ENCODE peak calls at places on chromosomes 13 and 19, in four cellular contexts. S is K562, Y is HCT116, Q is HepG2. P is an unnamed sample.

GRCh38 chr19:53772943-53773342 is 51.2 kb downstream of the NLRP12 start:
- DNase-seq in Y (peak; percentile 61), Q (peak; percentile 67), S (peak; percentile 38), P (peak; percentile 71)

GRCh38 chr13:22700488-22700887 is 480.3 kb upstream of the SGCG start:
- DNase-seq in S (no peak), Q (no peak), Y (no peak), P (no peak)

GRCh38 chr13:72495681-72496080 is 231.7 kb downstream of the MZT1 start:
- DNase-seq in S (no peak), Y (no peak), Q (no peak), P (no peak)

GRCh38 chr19:32630338-32630737 is 44.6 kb downstream of the ANKRD27 start:
- DNase-seq in S (no peak), Q (no peak), Y (no peak), P (no peak)

GRCh38 chr13:114151031-114151430 is 18.6 kb upstream of the RASA3 start:
- DNase-seq in Y (no peak), Q (no peak), S (no peak), P (no peak)

GRCh38 chr13:61770697-61771096 is 355.0 kb upstream of the PCDH20 start:
- DNase-seq in S (no peak), Q (no peak), Y (no peak), P (no peak)

GRCh38 chr13:101535192-101535746 is 82.8 kb downstream of the ITGBL1 start:
- DNase-seq in S (no peak), Y (no peak), Q (no peak), P (no peak)

GRCh38 chr19:861756-862528 is 2.5 kb downstream of the CFD start:
- DNase-seq in Y (peak; percentile 63), Q (peak; percentile 41), S (peak; percentile 98), P (no peak)

GRCh38 chr19:28710278-28710677 is 502.7 kb downstream of the UQCRFS1 start:
- DNase-seq in Q (peak; percentile 43), S (peak; percentile 42), Y (peak; percentile 34), P (peak; percentile 72)

GRCh38 chr13:84443463-84443862 is 561.2 kb upstream of the SLITRK1 start:
- DNase-seq in Q (no peak), Y (no peak), S (no peak), P (no peak)

GRCh38 chr19:56350416-56351045 is 35.9 kb upstream of the ZSCAN5A start:
- DNase-seq in S (peak; percentile 33), Y (peak; percentile 24), Q (peak; percentile 58), P (peak; percentile 45)

GRCh38 chr19:12801466-12802266 is at the start of the genes PRDX2 and THSD8:
- DNase-seq in Y (no peak), Q (peak; percentile 53), S (peak; percentile 89), P (no peak)

GRCh38 chr19:11444059-11444458 is 8.6 kb downstream of the PRKCSH start:
- DNase-seq in Y (no peak), Q (no peak), S (no peak), P (no peak)

GRCh38 chr13:111210488-111210887 is 95.4 kb downstream of the ARHGEF7 start:
- DNase-seq in Y (no peak), S (no peak), Q (no peak), P (no peak)

GRCh38 chr13:110308377-110309158 is 1.5 kb downstream of the COL4A2 start:
- DNase-seq in Q (no peak), S (no peak), Y (no peak), P (no peak)

GRCh38 chr19:49497047-49497789 is 984 bp downstream of the RPS11 start:
- DNase-seq in Y (no peak), Q (no peak), S (peak; percentile 70), P (no peak)

GRCh38 chr19:18663940-18664530 is 19.4 kb upstream of the CRTC1 start:
- DNase-seq in Y (no peak), Q (no peak), S (no peak), P (no peak)

GRCh38 chr19:24049537-24049936 is 37.5 kb upstream of the ZNF254 start:
- DNase-seq in Y (no peak), Q (no peak), S (no peak), P (no peak)

GRCh38 chr13:47178090-47178950 is 281.5 kb upstream of the HTR2A start:
- DNase-seq in Y (no peak), Q (no peak), S (no peak), P (no peak)

GRCh38 chr19:16530540-16531379 is 11.5 kb downstream of the CHERP start:
- DNase-seq in Y (no peak), Q (no peak), S (no peak), P (no peak)

GRCh38 chr19:16525751-16526481 is 16.3 kb downstream of the CHERP start:
- DNase-seq in Y (no peak), S (no peak), Q (no peak), P (no peak)

GRCh38 chr19:16529466-16530144 is 12.6 kb downstream of the CHERP start:
- DNase-seq in Y (no peak), Q (no peak), S (no peak), P (no peak)

GRCh38 chr19:16527334-16527935 is 14.8 kb downstream of the CHERP start:
- DNase-seq in Y (no peak), S (no peak), Q (no peak), P (no peak)

GRCh38 chr19:16527971-16528521 is 14.2 kb downstream of the CHERP start:
- DNase-seq in S (peak; percentile 41), Y (no peak), Q (no peak), P (no peak)
- TF ChIP-seq TCF7L2 in S (no peak), Y (no peak), Q (no peak), P (no peak)

GRCh38 chr19:43641333-43641732 is 1.7 kb upstream of the CADM4 start:
- DNase-seq in Q (no peak), S (no peak), Y (no peak), P (no peak)
- TF ChIP-seq CTCF in Q (no peak), S (no peak), Y (no peak), P (no peak)

DNA sequence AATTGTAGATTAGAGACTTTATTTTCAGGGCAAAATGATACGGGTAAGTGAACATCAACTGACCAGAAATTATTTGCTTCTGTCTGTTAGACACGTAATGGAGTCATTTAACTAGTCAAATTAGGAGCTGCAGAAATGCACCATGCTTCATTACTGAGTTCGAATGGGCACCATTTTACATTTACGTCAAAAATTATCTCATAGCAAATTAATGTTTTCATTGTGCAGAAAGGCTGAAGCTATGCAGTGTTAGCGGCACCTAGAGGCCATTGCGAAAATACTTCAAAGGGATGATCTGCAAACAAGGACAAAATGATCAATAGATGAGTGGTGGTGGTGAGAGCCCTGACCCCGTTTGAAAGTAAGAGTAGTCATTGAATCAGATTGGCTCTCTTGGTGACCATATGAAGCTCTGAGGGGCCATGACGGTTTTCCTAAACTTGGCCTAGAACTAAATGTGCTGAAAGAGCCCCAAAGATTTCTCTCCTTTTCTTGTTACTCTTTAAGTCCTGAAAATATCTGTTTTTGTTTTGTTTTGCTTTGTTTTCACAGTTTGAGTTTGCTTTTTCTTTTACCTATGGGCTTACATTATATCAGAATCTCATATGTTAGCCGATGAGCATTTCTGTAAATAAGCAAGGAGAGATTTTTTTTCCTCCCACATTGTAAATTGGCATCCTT is 277.9 kb downstream of the ZNF536 start:
- DNase-seq in Y (peak; percentile 46), Q (peak; percentile 57), S (peak; percentile 50), P (peak; percentile 38)
- TF ChIP-seq TCF7L2 in Y (peak; percentile 57), Q (no peak), S (no peak), P (peak; percentile 82)

GRCh38 chr19:14526423-14526822 is 3.0 kb upstream of the TECR start:
- DNase-seq in S (no peak), Q (no peak), Y (no peak), P (no peak)
- TF ChIP-seq CTCF in S (no peak), Q (no peak), Y (no peak), P (no peak)

GRCh38 chr19:45518469-45518826 is 11.2 kb downstream of the VASP start:
- DNase-seq in Q (no peak), S (no peak), Y (no peak), P (no peak)
- TF ChIP-seq TCF7L2 in Q (no peak), S (no peak), Y (no peak), P (no peak)

GRCh38 chr19:2488942-2489731 is 13.2 kb downstream of the GADD45B start:
- DNase-seq in Y (no peak), Q (no peak), S (no peak), P (no peak)
- TF ChIP-seq CTCF in Y (no peak), Q (no peak), S (no peak), P (no peak)

DNA sequence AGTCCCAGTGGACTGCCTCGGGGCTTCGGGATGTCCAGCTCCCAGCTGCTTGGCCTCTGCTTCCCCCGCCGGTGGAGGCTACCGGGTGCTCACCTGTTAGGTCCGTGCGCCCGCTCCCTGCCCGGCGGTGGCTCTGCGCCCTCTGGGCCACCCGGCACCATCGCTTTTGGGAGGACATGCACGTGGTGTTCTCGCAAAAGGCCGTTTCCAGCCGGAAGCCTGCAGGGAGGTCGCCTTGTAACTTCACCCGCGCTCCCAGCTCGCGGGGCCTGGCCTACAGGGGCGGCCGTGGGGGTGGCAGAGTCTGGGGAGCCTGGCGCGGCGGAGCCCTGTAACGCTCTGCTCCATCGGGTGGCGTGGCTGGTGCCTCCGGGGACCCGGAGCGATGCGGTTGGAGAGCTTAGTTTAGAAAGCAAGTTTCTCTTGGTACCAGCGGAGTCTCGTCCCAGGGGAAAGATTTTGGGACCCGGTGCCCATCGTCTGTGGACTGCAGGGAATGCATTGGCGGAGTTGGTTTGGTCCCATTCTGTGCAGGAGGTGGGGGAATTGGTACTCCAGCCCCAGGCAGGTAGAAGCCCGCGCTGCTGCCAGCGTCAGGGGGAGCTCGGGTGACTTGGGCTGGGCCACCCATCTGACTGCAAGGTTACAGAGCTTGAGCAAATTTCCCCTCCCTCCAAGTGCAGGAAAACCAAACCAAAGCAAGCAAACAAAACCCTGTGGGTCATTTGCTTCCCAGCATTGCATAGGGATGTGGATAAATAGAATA is 673 bp downstream of the SPATA13 start:
- DNase-seq in S (peak; percentile 6), Y (no peak), Q (peak; percentile 55), P (no peak)
- TF ChIP-seq TCF7L2 in S (no peak), Y (no peak), Q (no peak), P (no peak)

GRCh38 chr13:104565888-104566287 is 1499.7 kb upstream of the SLC10A2 start:
- DNase-seq in S (no peak), Q (no peak), Y (no peak), P (no peak)

GRCh38 chr13:104577029-104577820 is 1511.0 kb upstream of the SLC10A2 start:
- DNase-seq in Y (no peak), Q (no peak), S (no peak), P (no peak)

GRCh38 chr13:104571890-104572229 is 1505.6 kb upstream of the SLC10A2 start:
- DNase-seq in S (no peak), Q (no peak), Y (no peak), P (no peak)

GRCh38 chr13:104567114-104567513 is 1500.9 kb upstream of the SLC10A2 start:
- DNase-seq in Y (no peak), Q (no peak), S (no peak), P (no peak)

GRCh38 chr13:104571161-104571889 is 1505.1 kb upstream of the SLC10A2 start:
- DNase-seq in Q (peak; percentile 16), S (no peak), Y (peak; percentile 79), P (peak; percentile 42)
- TF ChIP-seq CTCF in Q (peak; percentile 59), S (no peak), Y (peak; percentile 74), P (peak; percentile 75)

DNA sequence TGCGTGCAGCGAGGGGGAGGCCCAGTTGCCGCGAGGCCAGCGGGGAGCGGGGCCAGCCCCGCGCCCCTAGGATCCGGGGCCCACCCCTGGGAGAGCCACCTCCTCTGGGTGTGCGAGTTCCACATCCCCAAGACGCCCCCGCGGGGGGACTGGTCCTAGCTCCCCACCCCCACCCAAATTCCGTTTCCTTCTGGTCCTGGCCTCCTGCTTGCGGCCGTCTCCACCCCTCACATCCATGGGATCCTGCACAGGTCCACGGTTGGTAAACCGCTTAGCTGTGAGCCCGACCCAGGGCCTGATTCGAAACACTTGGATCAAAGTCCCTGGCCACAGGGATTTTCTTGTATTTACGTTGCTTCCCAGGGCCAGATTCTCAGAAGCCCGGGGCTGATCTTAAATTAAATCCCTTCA is 324 bp upstream of the FBXO17 start:
- DNase-seq in Q (peak; percentile 60), S (no peak), Y (no peak), P (peak; percentile 88)
- TF ChIP-seq TCF7L2 in Q (no peak), S (no peak), Y (no peak), P (no peak)